ENCODE peak calls at places on chromosomes 7 and 10, in six cellular contexts. Q is HepG2, R is K562, I is H1, P is GM12878, D is GM12891. O is an unnamed sample.

GRCh38 chr7:100374601-100375000 is 1.3 kb downstream of the PILRA start:
- DNase-seq in Q (no peak), R (peak; percentile 22), I (no peak), P (no peak), D (no peak), O (no peak)

GRCh38 chr7:150311711-150312110 is 11.4 kb upstream of the LRRC61 start:
- DNase-seq in Q (no peak), R (no peak), I (no peak), P (no peak), D (no peak), O (no peak)

GRCh38 chr10:95275726-95276366 is 15.0 kb downstream of the PDLIM1 start:
- DNase-seq in Q (no peak), R (no peak), I (no peak), P (no peak), D (no peak), O (no peak)

GRCh38 chr10:128080641-128081040 is 45.6 kb downstream of the MKI67 start:
- DNase-seq in Q (no peak), R (no peak), I (no peak), P (no peak), D (no peak), O (no peak)

GRCh38 chr7:140541513-140542192 is 62.3 kb upstream of the MKRN1 start:
- DNase-seq in Q (peak; percentile 70), R (peak; percentile 66), I (peak; percentile 66), P (no peak), D (no peak), O (no peak)

GRCh38 chr7:33940503-33940902 is 35.2 kb downstream of the BMPER start:
- DNase-seq in Q (no peak), R (no peak), I (no peak), P (no peak), D (no peak), O (no peak)

GRCh38 chr10:62048919-62049636 is 147.6 kb downstream of the ARID5B start:
- DNase-seq in Q (peak; percentile 94), R (peak; percentile 48), I (peak; percentile 59), P (no peak), D (no peak), O (no peak)

GRCh38 chr10:30284860-30285594 is 64.1 kb downstream of the MTPAP start:
- DNase-seq in Q (no peak), R (no peak), I (no peak), P (peak; percentile 42), D (no peak), O (no peak)

GRCh38 chr7:156966387-156966786 is 16.9 kb downstream of the NOM1 start:
- DNase-seq in Q (no peak), R (no peak), I (no peak), P (no peak), D (no peak), O (no peak)

GRCh38 chr10:76119515-76119914 is 688.1 kb downstream of the LRMDA start:
- DNase-seq in Q (no peak), R (no peak), I (no peak), P (no peak), D (no peak), O (no peak)

GRCh38 chr10:14014423-14014822 is 316.3 kb downstream of the FRMD4A start:
- DNase-seq in Q (no peak), R (no peak), I (no peak), P (no peak), D (no peak), O (no peak)

GRCh38 chr7:6730343-6730633 is 23.5 kb upstream of the ZNF12 start:
- DNase-seq in Q (peak; percentile 18), R (peak; percentile 45), I (no peak), P (no peak), D (no peak), O (no peak)

GRCh38 chr7:35185908-35186731 is 67.8 kb downstream of the TBX20 start:
- DNase-seq in Q (no peak), R (peak; percentile 2), I (no peak), P (no peak), D (no peak), O (no peak)

GRCh38 chr10:50991496-50992355 is 82.6 kb upstream of the PRKG1 start:
- DNase-seq in Q (no peak), R (no peak), I (no peak), P (no peak), D (no peak), O (no peak)

GRCh38 chr10:3229815-3230214 is 57.2 kb upstream of the PITRM1 start:
- DNase-seq in Q (no peak), R (no peak), I (no peak), P (no peak), D (no peak), O (no peak)

GRCh38 chr7:47573758-47574472 is 8.0 kb downstream of the TNS3 start:
- DNase-seq in Q (peak; percentile 82), R (no peak), I (no peak), P (no peak), D (no peak), O (no peak)

GRCh38 chr10:104441601-104442000 is 88.0 kb downstream of the CFAP58 start:
- DNase-seq in Q (no peak), R (no peak), I (no peak), P (no peak), D (no peak), O (no peak)

GRCh38 chr7:121366852-121367431 is 29.2 kb downstream of the FAM3C start:
- DNase-seq in Q (peak; percentile 18), R (peak; percentile 54), I (no peak), P (no peak), D (no peak), O (no peak)

GRCh38 chr7:107891619-107892366 is 810 bp downstream of the DLD start:
- DNase-seq in Q (no peak), R (no peak), I (no peak), P (no peak), D (no peak), O (no peak)

GRCh38 chr7:115980175-115980574 is 50.4 kb downstream of the TFEC start:
- DNase-seq in Q (no peak), R (no peak), I (no peak), P (no peak), D (no peak), O (no peak)

GRCh38 chr7:37480642-37481041 is 32.0 kb upstream of the ELMO1 start:
- DNase-seq in Q (no peak), R (no peak), I (no peak), P (no peak), D (no peak), O (no peak)

GRCh38 chr10:96708456-96708855 is 11.9 kb downstream of the PIK3AP1 start:
- DNase-seq in Q (no peak), R (no peak), I (no peak), P (no peak), D (no peak), O (no peak)

GRCh38 chr10:116469437-116469836 is 41.8 kb downstream of the PNLIPRP3 start:
- DNase-seq in Q (no peak), R (no peak), I (no peak), P (no peak), D (no peak), O (no peak)

GRCh38 chr7:4068286-4068685 is 613.8 kb upstream of the FOXK1 start:
- DNase-seq in Q (no peak), R (no peak), I (no peak), P (no peak), D (no peak), O (no peak)

GRCh38 chr7:44292876-44293560 is 32.4 kb downstream of the CAMK2B start:
- DNase-seq in Q (no peak), R (no peak), I (no peak), P (no peak), D (peak; percentile 3), O (peak; percentile 4)

GRCh38 chr7:29988391-29989256 is 977 bp downstream of the SCRN1 start:
- DNase-seq in Q (peak; percentile 57), R (no peak), I (no peak), P (peak; percentile 63), D (peak; percentile 38), O (peak; percentile 29)

GRCh38 chr7:30445770-30446169 is 32.8 kb downstream of the NOD1 start:
- DNase-seq in Q (peak; percentile 74), R (peak; percentile 78), I (no peak), P (peak; percentile 82), D (peak; percentile 82), O (peak; percentile 72)

GRCh38 chr7:138935438-138936079 is 45.6 kb downstream of the KIAA1549 start:
- DNase-seq in Q (no peak), R (no peak), I (no peak), P (no peak), D (no peak), O (no peak)

DNA sequence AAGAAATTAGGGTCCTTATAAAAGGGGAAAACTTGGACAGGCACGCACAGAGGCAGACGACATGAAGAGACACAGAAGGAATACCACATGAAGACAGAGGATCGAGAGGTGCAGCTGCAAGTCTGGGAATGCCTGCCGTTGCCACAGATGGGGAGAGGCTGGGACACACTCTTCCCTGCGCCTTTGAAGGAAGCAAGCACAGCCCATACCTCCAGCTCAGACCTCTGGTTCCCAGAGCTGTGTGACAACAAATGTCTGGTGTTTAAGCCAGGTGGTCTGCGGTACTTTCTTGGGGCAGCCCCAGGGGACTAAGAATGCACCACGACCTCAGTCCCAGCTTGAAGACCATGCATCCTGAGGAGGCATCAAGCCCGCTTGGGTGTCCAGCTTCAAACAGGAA is 18.3 kb downstream of the INSIG1 start:
- DNase-seq in Q (no peak), R (no peak), I (no peak), P (no peak), D (no peak), O (no peak)
- TF ChIP-seq TAF1 in Q (no peak), R (no peak), I (no peak), P (no peak), D (no peak), O (no peak)

DNA sequence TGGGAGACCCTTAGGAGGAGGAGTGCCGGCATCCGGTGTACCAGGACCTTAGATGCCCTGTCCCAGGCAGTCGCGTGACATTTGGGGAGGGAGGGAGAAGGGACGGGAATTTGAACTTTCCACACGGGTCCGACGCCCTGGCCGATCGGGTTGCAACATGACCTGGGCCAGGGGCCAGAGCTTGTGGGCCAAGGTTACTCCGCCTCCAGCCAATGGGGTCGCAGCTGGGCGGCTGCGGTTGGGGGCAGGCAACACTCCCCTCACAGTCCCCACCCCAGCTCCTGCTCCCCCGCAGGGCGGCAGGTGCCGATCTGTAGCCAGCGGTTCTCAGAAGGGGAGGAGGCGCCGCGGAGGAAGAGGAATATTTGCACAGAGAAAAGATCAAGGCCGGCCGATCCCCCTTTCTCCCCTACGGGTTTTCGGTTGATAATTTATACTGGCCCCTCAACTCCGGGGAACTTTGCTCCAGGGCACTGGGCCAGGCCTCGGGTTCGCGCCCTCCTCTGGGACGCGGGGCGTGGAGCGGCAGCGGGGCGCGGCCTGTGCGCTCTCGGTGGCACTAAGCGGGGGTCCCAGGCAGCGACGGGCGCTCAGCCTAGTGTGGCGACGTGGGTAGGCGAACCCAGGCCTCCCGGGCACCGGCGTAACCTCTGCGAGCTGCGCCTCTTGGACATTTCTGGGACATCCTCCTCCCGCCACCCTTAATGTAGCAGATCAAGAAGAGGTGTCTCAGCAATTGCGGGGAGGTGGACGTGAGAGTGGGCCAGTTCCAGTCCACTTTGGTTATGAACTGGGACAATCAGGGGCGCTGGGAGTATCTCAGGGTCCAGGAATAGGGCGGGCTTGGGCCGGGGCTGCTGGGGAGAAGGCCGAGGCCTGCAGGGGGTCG is 1.2 kb downstream of the MLXIPL start:
- DNase-seq in Q (peak; percentile 95), R (peak; percentile 94), I (peak; percentile 75), P (no peak), D (no peak), O (no peak)
- TF ChIP-seq POLR2A in Q (peak; percentile 75), R (no peak), I (no peak), P (no peak), D (no peak), O (no peak)

GRCh38 chr7:66050990-66051424 is 24.6 kb upstream of the ASL start:
- DNase-seq in Q (peak; percentile 82), R (no peak), I (no peak), P (no peak), D (no peak), O (no peak)
- TF ChIP-seq POLR2AphosphoS5 in Q (no peak), R (no peak), I (no peak), P (no peak), D (no peak), O (no peak)

GRCh38 chr10:133277277-133277992 is 767 bp upstream of the ADAM8 start:
- DNase-seq in Q (no peak), R (no peak), I (no peak), P (no peak), D (no peak), O (no peak)
- TF ChIP-seq TAF1 in Q (no peak), R (no peak), I (no peak), P (no peak), D (no peak), O (no peak)

O was measured in GM12892.